ENCODE peak calls at places on chromosomes 4 and X, in eight cellular contexts. I is iPS DF 6.9, T is ascending aorta, D is H9, R is lung, K is right cardiac atrium, S is hepatocyte, A is thyroid gland. W is an unnamed sample. For H3K9me3, the result is how much of the 10 kb centered on the place peaks cover.

GRCh38 chrX:100376581-100376980 is 33.5 kb downstream of the PCDH19 start:
- DNase-seq in I (no peak), T (no peak), D (no peak), R (no peak), K (no peak), S (no peak), A (no peak), W (no peak)

GRCh38 chr4:186144596-186145569 is 40.4 kb downstream of the FAM149A start:
- DNase-seq in I (no peak), T (peak), D (peak), R (no peak), K (peak), S (peak), A (peak), W (no peak)

GRCh38 chrX:42797646-42798045 is 19.7 kb upstream of the PPP1R2C start:
- DNase-seq in I (no peak), T (no peak), D (no peak), R (no peak), K (no peak), S (peak), A (no peak), W (no peak)

GRCh38 chr4:111070390-111070789 is 447.5 kb upstream of the PITX2 start:
- DNase-seq in I (no peak), T (no peak), D (no peak), R (no peak), K (no peak), S (no peak), A (no peak), W (no peak)

GRCh38 chr4:7410470-7410869 is 24.3 kb downstream of the PSAPL1 start:
- DNase-seq in I (no peak), T (no peak), D (no peak), R (no peak), K (peak), S (no peak), A (no peak), W (no peak)

GRCh38 chrX:139932077-139932900 is 564 bp downstream of the ATP11C start:
- DNase-seq in I (no peak), T (peak), D (no peak), R (peak), K (peak), S (peak), A (peak), W (peak)

GRCh38 chr4:23969635-23970034 is 79.8 kb upstream of the PPARGC1A start:
- DNase-seq in I (no peak), T (no peak), D (no peak), R (no peak), K (no peak), S (no peak), A (no peak), W (no peak)

GRCh38 chr4:115945026-115945425 is 831.6 kb upstream of the NDST4 start:
- DNase-seq in I (no peak), T (no peak), D (no peak), R (no peak), K (no peak), S (no peak), A (no peak), W (no peak)

GRCh38 chrX:9610774-9611392 is 146.0 kb downstream of the TBL1X start:
- DNase-seq in I (no peak), T (no peak), D (no peak), R (no peak), K (no peak), S (no peak), A (no peak), W (no peak)

GRCh38 chrX:74090049-74090448 is 213.9 kb upstream of the ZCCHC13 start:
- DNase-seq in I (no peak), T (no peak), D (no peak), R (no peak), K (no peak), S (no peak), A (no peak), W (no peak)
- H3K9me3 ChIP-seq in I (under half), T (under half), D (under half), R (under half), K (under half), S (under half), A (under half), W (under half)

GRCh38 chr4:14434483-14434882 is 567.8 kb upstream of the CPEB2 start:
- DNase-seq in I (no peak), T (no peak), D (no peak), R (no peak), K (no peak), S (no peak), A (no peak), W (no peak)

GRCh38 chr4:14428125-14428524 is 574.2 kb upstream of the CPEB2 start:
- DNase-seq in I (no peak), T (no peak), D (no peak), R (no peak), K (no peak), S (no peak), A (no peak), W (no peak)

GRCh38 chr4:14434916-14435315 is 567.4 kb upstream of the CPEB2 start:
- DNase-seq in I (no peak), T (no peak), D (no peak), R (no peak), K (no peak), S (peak), A (no peak), W (no peak)

DNA sequence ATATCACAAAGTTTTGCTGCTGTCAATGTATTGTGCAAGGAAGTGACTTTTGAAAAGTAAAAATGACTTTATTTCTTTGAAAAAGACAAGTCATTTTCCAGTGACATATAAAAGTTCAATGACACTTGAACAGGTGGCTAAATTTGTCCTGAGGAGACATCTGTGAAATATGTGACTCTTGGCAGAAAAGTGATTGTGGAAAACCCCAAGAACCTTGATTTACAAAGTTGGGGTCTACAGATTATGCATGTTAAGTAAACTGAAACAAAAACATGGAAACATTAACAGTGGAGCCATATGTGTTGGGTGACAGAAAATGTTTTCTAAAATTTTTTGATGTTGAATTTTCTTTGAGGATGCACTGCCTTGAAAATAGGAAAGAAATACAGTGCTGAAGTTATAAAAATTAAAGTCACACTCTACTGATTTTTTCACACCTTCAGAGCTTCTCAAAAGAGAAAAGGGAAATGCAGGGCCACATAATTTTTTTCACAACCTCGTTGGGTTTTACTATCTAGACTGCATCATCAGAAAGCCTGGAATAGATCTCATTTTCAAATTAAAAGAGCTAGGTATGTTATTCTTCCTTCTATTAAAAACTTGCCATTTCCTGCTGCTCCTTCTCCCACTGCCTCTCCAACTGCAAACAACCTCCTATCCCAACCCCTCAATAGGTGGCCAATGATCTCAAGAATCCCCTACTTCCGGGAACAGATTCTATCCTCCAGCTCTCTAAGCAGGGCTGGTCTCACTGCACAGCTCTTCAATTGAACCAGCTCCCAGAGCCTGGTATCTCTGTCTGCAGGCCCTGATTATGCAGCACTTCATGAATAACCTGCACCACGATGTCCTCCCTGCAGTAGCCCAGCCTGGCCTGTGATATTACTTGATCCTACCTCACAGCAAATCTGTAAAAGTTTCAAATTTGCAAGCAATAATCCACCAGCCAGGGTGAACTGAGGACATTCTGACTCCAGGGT is 570.8 kb upstream of the CPEB2 start:
- DNase-seq in I (no peak), T (no peak), D (no peak), R (no peak), K (no peak), S (no peak), A (no peak), W (no peak)
- H3K9me3 ChIP-seq in I (under half), T (under half), D (under half), R (under half), K (under half), S (under half), A (under half), W (under half)

GRCh38 chr4:107778784-107779530 is 45.8 kb upstream of the SGMS2 start:
- DNase-seq in I (no peak), T (no peak), D (no peak), R (no peak), K (no peak), S (no peak), A (no peak), W (no peak)
- H3K9me3 ChIP-seq in I (under half), T (under half), D (under half), R (under half), K (under half), S (under half), A (under half), W (under half)

GRCh38 chrX:156001667-156002021 is 4.1 kb downstream of the IL9R start:
- DNase-seq in I (no peak), T (no peak), D (no peak), R (no peak), K (no peak), S (no peak), A (no peak), W (no peak)
- H3K9me3 ChIP-seq in I (under half), T (under half), D (under half), R (under half), K (under half), S (under half), A (under half), W (under half)

DNA sequence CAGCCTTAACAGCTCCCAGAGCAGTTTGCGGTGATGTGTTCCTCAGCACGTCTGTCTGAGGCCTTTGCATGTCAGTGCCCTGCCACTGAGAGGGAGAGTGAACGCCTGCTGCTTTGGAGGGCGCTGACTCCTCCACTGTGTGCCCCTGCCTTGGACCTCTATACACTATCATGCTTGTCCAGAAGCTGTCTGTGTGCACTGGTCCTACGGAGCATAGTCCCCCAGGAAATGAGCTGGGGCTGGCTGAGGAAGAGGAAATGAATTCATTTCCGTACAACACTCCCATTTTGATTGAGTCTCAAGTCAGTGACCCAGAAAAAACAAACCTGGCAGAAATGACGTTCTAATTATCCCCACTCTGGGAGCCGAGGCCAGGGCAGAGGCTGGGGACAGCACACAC is 80.5 kb downstream of the SH2D1A start:
- DNase-seq in I (no peak), T (no peak), D (no peak), R (no peak), K (no peak), S (no peak), A (no peak), W (no peak)
- H3K9me3 ChIP-seq in I (under half), T (under half), D (under half), R (under half), K (under half), S (under half), A (under half), W (under half)

DNA sequence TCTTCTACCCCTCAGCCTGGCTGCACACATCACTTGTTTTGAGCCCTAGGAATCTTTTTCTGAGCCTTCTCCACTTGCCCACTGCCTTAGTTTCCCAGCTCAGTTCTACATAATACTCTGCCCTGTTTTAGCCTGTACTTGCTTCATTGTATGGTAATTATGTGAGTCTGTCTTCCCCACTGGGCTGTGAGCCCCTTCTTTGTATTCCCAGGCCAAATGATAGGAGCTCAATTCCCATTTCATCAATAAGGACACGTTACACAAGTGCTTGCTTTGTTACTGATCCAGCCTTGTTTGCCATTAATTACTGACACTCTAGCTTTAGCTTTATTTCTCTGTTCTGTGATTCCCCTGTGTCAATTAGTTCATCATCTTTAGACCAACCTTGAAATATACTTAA is 28.1 kb downstream of the KIT start:
- DNase-seq in I (no peak), T (no peak), D (no peak), R (no peak), K (no peak), S (no peak), A (no peak), W (no peak)
- H3K9me3 ChIP-seq in I (under half), T (under half), D (under half), R (under half), K (under half), S (under half), A (under half), W (under half)

GRCh38 chrX:26309262-26309661 is 93.3 kb downstream of the MAGEB5 start:
- DNase-seq in I (no peak), T (no peak), D (no peak), R (no peak), K (no peak), S (no peak), A (no peak), W (no peak)
- H3K9me3 ChIP-seq in I (under half), T (under half), D (under half), R (under half), K (under half), S (under half), A (under half), W (under half)

GRCh38 chr4:175071123-175071522 is 153.0 kb downstream of the ADAM29 start:
- DNase-seq in I (no peak), T (no peak), D (no peak), R (no peak), K (no peak), S (no peak), A (no peak), W (no peak)

GRCh38 chr4:175070444-175070843 is 152.3 kb downstream of the ADAM29 start:
- DNase-seq in I (no peak), T (no peak), D (no peak), R (no peak), K (no peak), S (no peak), A (no peak), W (no peak)

GRCh38 chr4:175062183-175062592 is 144.0 kb downstream of the ADAM29 start:
- DNase-seq in I (no peak), T (no peak), D (no peak), R (no peak), K (no peak), S (no peak), A (no peak), W (no peak)

DNA sequence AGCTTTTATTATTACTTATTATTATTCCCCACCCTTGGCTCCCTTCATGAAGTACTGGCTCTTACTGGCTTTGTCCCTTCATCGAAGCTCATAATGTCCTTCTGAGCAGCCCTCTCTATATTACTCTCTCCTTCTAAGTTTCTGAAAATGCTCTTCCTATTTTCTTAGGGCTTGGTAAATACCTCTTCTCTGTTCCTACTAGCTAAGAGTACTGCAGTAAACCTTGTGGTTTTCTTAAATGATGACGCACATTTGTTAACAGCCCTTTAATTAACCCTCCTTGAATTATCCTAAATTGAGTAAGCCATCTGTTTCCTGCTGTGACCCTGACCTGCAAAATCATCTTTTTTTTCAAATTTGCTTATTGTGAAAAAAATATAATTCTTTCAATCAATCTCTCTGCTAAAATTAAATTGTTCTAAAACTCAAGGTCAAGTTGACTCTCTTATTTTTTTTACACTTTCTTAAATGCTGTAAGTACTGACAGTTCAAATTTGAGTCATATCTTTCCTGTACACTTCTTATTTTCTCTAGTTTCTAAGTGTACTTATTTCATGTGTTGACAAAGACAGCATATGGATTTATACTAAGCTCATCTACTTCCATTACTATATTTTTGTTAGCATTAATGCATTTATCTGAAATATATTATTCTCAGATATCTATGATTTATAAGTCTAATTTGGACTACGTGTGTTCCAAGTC is 148.9 kb downstream of the ADAM29 start:
- DNase-seq in I (no peak), T (no peak), D (no peak), R (no peak), K (no peak), S (no peak), A (no peak), W (no peak)
- H3K9me3 ChIP-seq in I (under half), T (under half), D (under half), R (under half), K (under half), S (under half), A (under half), W (under half)